ENCODE peak calls at places on chromosome 22, in seven cellular contexts. Z is stimulated activated effector memory CD8-positive, alpha-beta T cell treated with anti-CD3 and anti-CD28 coated beads, Interleukin-12 subunit alpha, Interleukin-12 subunit beta, amount 100 ng/mL, for 72 hours; E is left cardiac atrium; K is amniotic stem cell; W is DMS 273 treated with DMSO at 0.1 percent for 48 hours; N is stimulated activated CD4-positive, alpha-beta T cell treated with anti-CD3 and anti-CD28 coated beads, Interleukin-15, amount 100 ng/mL, for 48 hours; B is cardiac fibroblast. X is an unnamed sample.

GRCh38 chr22:38133331-38133730 is 22.8 kb upstream of the BAIAP2L2 start:
- DNase-seq in Z (no peak), E (no peak), K (no peak), W (no peak), N (no peak), B (no peak), X (no peak)

GRCh38 chr22:46025225-46025972 is 48.4 kb upstream of the WNT7B start:
- DNase-seq in Z (no peak), E (peak), K (no peak), W (no peak), N (no peak), B (no peak), X (no peak)

GRCh38 chr22:27992294-27993165 is 73.5 kb upstream of the PITPNB start:
- DNase-seq in Z (no peak), E (no peak), K (no peak), W (no peak), N (no peak), B (no peak), X (no peak)

GRCh38 chr22:32249231-32249630 is 5.9 kb downstream of the SLC5A4 start:
- DNase-seq in Z (no peak), E (no peak), K (no peak), W (no peak), N (no peak), B (no peak), X (no peak)

GRCh38 chr22:40022536-40023225 is 27.9 kb downstream of the FAM83F start:
- DNase-seq in Z (no peak), E (no peak), K (no peak), W (no peak), N (no peak), B (no peak), X (no peak)

GRCh38 chr22:44024288-44024908 is at the start of gene PARVB:
- DNase-seq in Z (peak), E (peak), K (no peak), W (no peak), N (no peak), B (peak), X (peak)

GRCh38 chr22:19970479-19971275 is 29.1 kb upstream of the TXNRD2 start:
- DNase-seq in Z (peak), E (peak), K (no peak), W (no peak), N (peak), B (peak), X (peak)

GRCh38 chr22:36343070-36343719 is 44.6 kb downstream of the MYH9 start:
- DNase-seq in Z (no peak), E (no peak), K (no peak), W (no peak), N (no peak), B (no peak), X (no peak)

GRCh38 chr22:16387088-16387487 is 205.5 kb downstream of the CCT8L2 start:
- DNase-seq in Z (no peak), E (no peak), K (no peak), W (no peak), N (no peak), B (no peak), X (no peak)

GRCh38 chr22:50191041-50191740 is 5.5 kb downstream of the TRABD start:
- DNase-seq in Z (peak), E (peak), K (no peak), W (no peak), N (peak), B (no peak), X (no peak)

GRCh38 chr22:24129980-24130379 is 51.3 kb upstream of the SUSD2 start:
- DNase-seq in Z (no peak), E (no peak), K (no peak), W (no peak), N (no peak), B (no peak), X (no peak)

GRCh38 chr22:16827506-16827905 is 2.3 kb upstream of the XKR3 start:
- DNase-seq in Z (no peak), E (no peak), K (no peak), W (no peak), N (no peak), B (no peak), X (no peak)

GRCh38 chr22:40241200-40241763 is 63.6 kb downstream of the TNRC6B start:
- DNase-seq in Z (no peak), E (no peak), K (no peak), W (no peak), N (no peak), B (no peak), X (no peak)

GRCh38 chr22:24428751-24429410 is 1.5 kb downstream of the ADORA2A start:
- DNase-seq in Z (no peak), E (peak), K (no peak), W (peak), N (no peak), B (no peak), X (no peak)

GRCh38 chr22:44023404-44024287 is 456 bp upstream of the PARVB start:
- DNase-seq in Z (peak), E (peak), K (no peak), W (no peak), N (no peak), B (peak), X (peak)

GRCh38 chr22:48423481-48423901 is 1404.2 kb downstream of the BRD1 start:
- DNase-seq in Z (no peak), E (no peak), K (no peak), W (no peak), N (no peak), B (no peak), X (no peak)

GRCh38 chr22:31075961-31076360 is 5.2 kb upstream of the SMTN start:
- DNase-seq in Z (no peak), E (peak), K (no peak), W (no peak), N (no peak), B (peak), X (no peak)

GRCh38 chr22:27581688-27582087 is 219.9 kb downstream of the MN1 start:
- DNase-seq in Z (no peak), E (peak), K (no peak), W (no peak), N (no peak), B (peak), X (no peak)

GRCh38 chr22:40009231-40009769 is 14.5 kb downstream of the FAM83F start:
- DNase-seq in Z (no peak), E (no peak), K (no peak), W (no peak), N (no peak), B (peak), X (no peak)